ENCODE peak calls at places on chromosomes 6 and 20, in four cellular contexts. C is H1, M is SK-N-SH, Z is HepG2. L is an unnamed sample.

GRCh38 chr6:122735618-122736017 is 43.9 kb upstream of the FABP7 start:
- DNase-seq in M (no peak), Z (no peak), C (no peak), L (no peak)

GRCh38 chr6:169782966-169783760 is 31.7 kb downstream of the ERMARD start:
- DNase-seq in M (no peak), C (peak; percentile 33), Z (no peak), L (no peak)

GRCh38 chr6:81772741-81773140 is 20.3 kb upstream of the TENT5A start:
- DNase-seq in M (no peak), C (no peak), Z (no peak), L (peak; percentile 45)

GRCh38 chr20:56875052-56875663 is 246.1 kb downstream of the TFAP2C start:
- DNase-seq in C (no peak), Z (no peak), M (no peak), L (no peak)

GRCh38 chr6:109702797-109703196 is 11.7 kb downstream of the FIG4 start:
- DNase-seq in C (no peak), M (no peak), Z (no peak), L (no peak)

GRCh38 chr6:85449388-85449817 is 480 bp upstream of the NT5E start:
- DNase-seq in M (no peak), Z (no peak), C (no peak), L (peak; percentile 73)

GRCh38 chr6:167941822-167942221 is 55.6 kb upstream of the KIF25 start:
- DNase-seq in C (no peak), Z (no peak), M (no peak), L (no peak)

GRCh38 chr20:62595491-62595890 is 46.8 kb upstream of the SLCO4A1 start:
- DNase-seq in M (no peak), Z (no peak), C (no peak), L (no peak)

GRCh38 chr6:132399376-132400074 is 1.8 kb downstream of the MOXD1 start:
- DNase-seq in M (no peak), Z (no peak), C (no peak), L (no peak)

GRCh38 chr6:145339089-145339488 is 396.2 kb downstream of the EPM2A start:
- DNase-seq in M (no peak), Z (no peak), C (no peak), L (no peak)

GRCh38 chr6:11650297-11650696 is 112.7 kb downstream of the TMEM170B start:
- DNase-seq in M (no peak), Z (no peak), C (peak; percentile 64), L (no peak)

GRCh38 chr20:4775322-4776078 is 53.8 kb downstream of the PRND start:
- DNase-seq in M (no peak), Z (no peak), C (no peak), L (no peak)

GRCh38 chr6:113120577-113121285 is 736.4 kb upstream of the MARCKS start:
- DNase-seq in C (no peak), Z (no peak), M (no peak), L (no peak)

GRCh38 chr6:57006101-57006500 is 40.4 kb upstream of the KIAA1586 start:
- DNase-seq in M (no peak), C (no peak), Z (no peak), L (no peak)

GRCh38 chr6:14984454-14984853 is 261.4 kb upstream of the JARID2 start:
- DNase-seq in M (no peak), C (no peak), Z (peak; percentile 36), L (no peak)

GRCh38 chr6:152979116-152979515 is 3.7 kb downstream of the FBXO5 start:
- DNase-seq in Z (no peak), M (no peak), C (no peak), L (no peak)

GRCh38 chr6:26389349-26389799 is 6.5 kb downstream of the BTN2A2 start:
- DNase-seq in C (no peak), Z (no peak), M (no peak), L (no peak)

GRCh38 chr6:163334264-163334663 is 80.3 kb upstream of the QKI start:
- DNase-seq in C (no peak), M (no peak), Z (no peak), L (no peak)

GRCh38 chr6:88445188-88445958 is 279.2 kb upstream of the CNR1 start:
- DNase-seq in Z (no peak), M (no peak), C (no peak), L (no peak)

GRCh38 chr6:14521141-14521540 is 403.6 kb downstream of the CD83 start:
- DNase-seq in Z (no peak), C (no peak), M (no peak), L (no peak)

GRCh38 chr6:22716721-22717120 is 147.4 kb downstream of the HDGFL1 start:
- DNase-seq in C (no peak), M (no peak), Z (no peak), L (no peak)

GRCh38 chr6:90049295-90049694 is 155.0 kb downstream of the GJA10 start:
- DNase-seq in M (no peak), C (no peak), Z (no peak), L (no peak)

DNA sequence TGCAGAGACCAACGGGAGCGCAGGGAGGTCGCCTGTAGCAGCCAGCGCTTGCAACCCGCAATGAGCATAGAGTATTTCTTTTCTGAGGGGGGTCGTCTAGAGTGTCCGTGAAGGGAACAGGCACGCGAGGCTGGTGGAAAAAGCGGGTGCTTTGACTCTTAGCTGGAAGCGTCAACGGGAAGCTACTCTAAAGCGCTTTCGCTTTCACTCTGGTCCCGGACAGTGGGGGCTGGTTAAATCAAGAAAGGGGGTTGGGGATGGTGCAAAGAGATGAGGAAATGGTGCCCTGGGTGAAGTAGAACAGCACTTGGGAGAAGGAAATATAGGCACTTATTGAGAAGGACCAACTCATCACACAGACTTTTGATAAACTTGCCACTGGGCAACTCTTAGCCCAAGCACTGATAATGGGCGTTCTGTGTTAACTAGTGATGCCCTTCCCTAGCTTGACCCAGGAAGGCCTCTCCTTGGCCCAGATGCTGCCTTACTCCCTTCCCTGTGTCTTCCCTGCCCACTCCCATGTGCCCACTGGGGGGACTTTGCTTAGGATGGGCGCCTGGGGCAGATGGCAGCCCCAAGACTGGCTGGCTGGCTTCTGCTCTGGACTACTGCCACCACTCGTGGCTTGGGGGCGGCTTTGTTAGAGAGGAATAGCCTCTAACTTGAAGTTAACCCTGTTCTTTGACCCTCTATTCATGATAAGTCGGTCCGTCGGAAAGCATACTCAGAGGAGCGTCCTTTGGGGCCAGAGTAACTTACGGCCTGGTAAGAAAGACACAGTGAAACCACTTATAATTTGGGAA is 585 bp downstream of the PSMB9 start:
- DNase-seq in M (peak; percentile 30), C (no peak), Z (no peak), L (no peak)
- TF ChIP-seq TCF12 in M (no peak), C (no peak), Z (no peak), L (no peak)

GRCh38 chr6:80435457-80435856 is 329.0 kb downstream of the BCKDHB start:
- DNase-seq in M (no peak), Z (no peak), C (no peak), L (no peak)
- TF ChIP-seq TCF12 in M (no peak), Z (no peak), C (no peak), L (no peak)

DNA sequence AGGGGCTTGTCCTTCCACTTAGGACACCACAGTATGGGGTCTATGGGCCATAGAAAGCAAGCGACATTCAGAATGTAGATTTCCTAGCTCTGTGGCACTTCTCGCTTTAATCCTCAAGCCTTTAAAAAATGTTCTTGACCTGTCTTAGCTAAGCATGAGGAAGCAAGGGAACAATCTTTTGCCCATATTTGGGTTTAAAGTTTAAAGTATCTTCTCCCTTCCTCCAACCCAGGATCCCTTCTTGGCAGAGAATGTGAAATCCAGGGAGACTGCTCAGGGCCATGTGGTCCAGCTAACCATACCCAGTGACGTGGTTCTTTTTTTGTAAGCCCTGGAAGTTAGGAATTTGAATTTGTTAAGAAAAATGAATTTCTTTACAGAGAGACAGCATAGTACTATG is 289.9 kb downstream of the BTBD9 start:
- DNase-seq in Z (no peak), M (no peak), C (no peak), L (no peak)
- TF ChIP-seq TCF12 in Z (no peak), M (peak; percentile 46), C (no peak), L (no peak)

DNA sequence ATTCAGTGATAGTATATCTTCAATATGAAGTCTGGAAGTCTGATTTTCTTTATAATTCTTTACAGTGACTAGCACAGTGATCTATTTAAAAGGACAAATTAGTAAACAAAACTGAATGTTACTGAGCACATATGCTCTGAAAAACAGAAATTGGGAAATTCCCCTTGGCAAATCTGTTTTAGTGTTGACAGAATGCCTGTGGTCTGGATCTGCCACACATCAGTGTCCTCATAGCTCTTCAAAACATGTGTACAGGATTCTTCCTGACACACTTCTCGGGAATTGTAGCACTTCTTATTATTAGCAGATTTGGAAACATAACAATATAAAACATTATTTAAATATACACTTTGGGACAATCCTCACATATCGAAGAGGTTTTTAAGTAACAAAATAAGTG is 354.3 kb downstream of the COL12A1 start:
- DNase-seq in M (no peak), C (no peak), Z (no peak), L (no peak)
- TF ChIP-seq TCF12 in M (no peak), C (no peak), Z (no peak), L (no peak)

GRCh38 chr6:135884136-135884535 is 32.6 kb downstream of the PDE7B start:
- DNase-seq in C (no peak), Z (no peak), M (no peak), L (no peak)

GRCh38 chr6:135876048-135876447 is 24.5 kb downstream of the PDE7B start:
- DNase-seq in M (no peak), Z (no peak), C (no peak), L (no peak)

GRCh38 chr6:135877666-135878065 is 26.2 kb downstream of the PDE7B start:
- DNase-seq in Z (no peak), C (no peak), M (no peak), L (no peak)

GRCh38 chr6:135883045-135883444 is 31.5 kb downstream of the PDE7B start:
- DNase-seq in Z (no peak), M (no peak), C (no peak), L (no peak)

DNA sequence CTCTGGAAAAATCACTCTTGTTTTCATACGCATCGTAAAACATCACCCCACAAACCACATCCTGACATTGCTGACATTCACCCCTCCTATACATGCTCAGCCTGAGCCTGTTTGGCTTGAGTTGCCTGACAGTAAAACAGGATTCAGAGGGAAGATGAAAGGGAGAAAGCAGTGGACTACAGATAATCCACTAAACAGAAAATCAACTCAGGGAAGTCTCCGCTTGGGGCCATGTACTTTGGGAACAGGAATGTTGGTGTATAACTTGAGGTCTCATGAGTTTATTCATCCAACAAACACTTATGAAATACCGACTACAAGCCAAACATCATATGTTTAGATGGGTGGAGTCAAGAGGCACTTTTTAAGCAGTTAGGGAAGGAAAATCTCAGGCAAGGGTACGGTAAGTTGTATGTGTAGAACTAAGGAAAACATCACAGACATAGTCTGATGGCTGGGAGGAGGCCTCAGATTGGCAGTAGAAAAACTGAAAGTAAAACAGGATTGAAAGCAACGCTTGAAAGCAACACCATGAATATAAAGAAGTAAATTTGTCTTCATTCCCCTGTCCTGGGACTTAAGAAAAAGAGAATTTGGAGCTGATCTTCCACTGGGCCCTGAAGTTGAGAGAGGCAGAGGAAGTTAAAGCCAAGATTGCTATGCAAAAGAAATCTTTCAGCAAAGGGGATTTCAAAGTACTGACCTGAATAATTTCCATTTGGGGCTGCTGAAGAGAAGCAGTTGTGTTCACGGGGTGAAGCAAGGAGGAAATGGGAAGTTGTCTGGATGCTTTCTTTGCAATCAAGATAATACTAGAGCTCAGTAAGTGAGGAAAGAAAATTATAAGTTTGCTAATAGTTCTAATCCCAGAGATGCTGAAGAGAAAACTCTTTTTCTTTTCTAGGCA is 28.8 kb downstream of the PDE7B start:
- DNase-seq in M (no peak), Z (no peak), C (no peak), L (peak; percentile 61)
- TF ChIP-seq TCF12 in M (no peak), Z (no peak), C (no peak), L (no peak)

DNA sequence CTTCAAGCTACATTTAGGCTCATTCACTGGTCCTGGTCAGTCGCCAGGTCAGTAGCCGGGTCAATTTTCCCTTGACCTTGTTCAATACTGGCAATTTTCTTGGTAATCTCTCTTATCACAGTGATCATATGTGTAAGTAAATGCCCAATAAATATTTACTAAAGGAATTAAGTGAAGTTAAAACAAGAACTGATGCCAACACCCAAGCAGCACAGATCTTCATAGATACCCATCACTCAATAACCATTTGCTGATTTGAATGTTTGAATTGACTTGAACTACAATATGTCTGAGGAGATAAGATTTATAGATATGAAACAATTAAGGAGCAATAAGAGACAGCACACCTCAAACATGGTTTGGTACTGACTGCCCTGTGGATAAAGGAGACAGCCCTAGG is 100.8 kb upstream of the PREP start:
- DNase-seq in C (no peak), M (no peak), Z (no peak), L (no peak)
- TF ChIP-seq TCF12 in C (no peak), M (no peak), Z (no peak), L (no peak)

L was measured in GM12878.